ENCODE peak calls at places on chromosomes 6 and 20, in nine cellular contexts. One of them, this sample, is unnamed.

GRCh38 chr20:10453241-10453640 is 18.1 kb downstream of the SLX4IP start:
- DNase-seq in IMR-90: no peak
- DNase-seq in thoracic aorta: no peak
- DNase-seq in tibial nerve: no peak
- DNase-seq in spleen: peak; percentile 84
- DNase-seq in tibial artery: no peak
- DNase-seq in uterus: no peak
- DNase-seq in PC-9: no peak
- DNase-seq in heart right ventricle: no peak
- DNase-seq in this sample: no peak

GRCh38 chr6:45642331-45643126 is 264.8 kb upstream of the SUPT3H start:
- DNase-seq in IMR-90: no peak
- DNase-seq in thoracic aorta: no peak
- DNase-seq in tibial nerve: no peak
- DNase-seq in spleen: no peak
- DNase-seq in tibial artery: no peak
- DNase-seq in uterus: no peak
- DNase-seq in PC-9: no peak
- DNase-seq in heart right ventricle: no peak
- DNase-seq in this sample: no peak

GRCh38 chr20:17471606-17472187 is 59.5 kb downstream of the BFSP1 start:
- DNase-seq in IMR-90: no peak
- DNase-seq in thoracic aorta: no peak
- DNase-seq in tibial nerve: no peak
- DNase-seq in spleen: no peak
- DNase-seq in tibial artery: no peak
- DNase-seq in uterus: no peak
- DNase-seq in PC-9: no peak
- DNase-seq in heart right ventricle: no peak
- DNase-seq in this sample: no peak

GRCh38 chr6:3884007-3884745 is 35.0 kb downstream of the FAM50B start:
- DNase-seq in IMR-90: peak; percentile 83
- DNase-seq in thoracic aorta: no peak
- DNase-seq in tibial nerve: no peak
- DNase-seq in spleen: no peak
- DNase-seq in tibial artery: no peak
- DNase-seq in uterus: no peak
- DNase-seq in PC-9: peak; percentile 49
- DNase-seq in heart right ventricle: no peak
- DNase-seq in this sample: peak; percentile 41

GRCh38 chr20:36932476-36933426 is 18.8 kb downstream of the SAMHD1 start:
- DNase-seq in IMR-90: peak; percentile 59
- DNase-seq in thoracic aorta: no peak
- DNase-seq in tibial nerve: no peak
- DNase-seq in spleen: peak; percentile 19
- DNase-seq in tibial artery: no peak
- DNase-seq in uterus: no peak
- DNase-seq in PC-9: no peak
- DNase-seq in heart right ventricle: no peak
- DNase-seq in this sample: no peak

GRCh38 chr6:111600588-111601440 is 4.9 kb downstream of the TRAF3IP2 start:
- DNase-seq in IMR-90: no peak
- DNase-seq in thoracic aorta: no peak
- DNase-seq in tibial nerve: no peak
- DNase-seq in spleen: no peak
- DNase-seq in tibial artery: no peak
- DNase-seq in uterus: peak; percentile 64
- DNase-seq in PC-9: no peak
- DNase-seq in heart right ventricle: no peak
- DNase-seq in this sample: no peak

GRCh38 chr6:161272600-161273355 is 1.1 kb downstream of the AGPAT4 start:
- DNase-seq in IMR-90: peak; percentile 59
- DNase-seq in thoracic aorta: no peak
- DNase-seq in tibial nerve: peak; percentile 38
- DNase-seq in spleen: no peak
- DNase-seq in tibial artery: no peak
- DNase-seq in uterus: peak; percentile 34
- DNase-seq in PC-9: no peak
- DNase-seq in heart right ventricle: no peak
- DNase-seq in this sample: no peak

GRCh38 chr6:6235786-6236185 is 84.7 kb downstream of the F13A1 start:
- DNase-seq in IMR-90: no peak
- DNase-seq in thoracic aorta: no peak
- DNase-seq in tibial nerve: no peak
- DNase-seq in spleen: no peak
- DNase-seq in tibial artery: no peak
- DNase-seq in uterus: no peak
- DNase-seq in PC-9: no peak
- DNase-seq in heart right ventricle: no peak
- DNase-seq in this sample: no peak

GRCh38 chr6:108115598-108116058 is 41.1 kb upstream of the OSTM1 start:
- DNase-seq in IMR-90: peak; percentile 11
- DNase-seq in thoracic aorta: no peak
- DNase-seq in tibial nerve: no peak
- DNase-seq in spleen: peak; percentile 81
- DNase-seq in tibial artery: peak; percentile 26
- DNase-seq in uterus: no peak
- DNase-seq in PC-9: peak; percentile 56
- DNase-seq in heart right ventricle: peak; percentile 29
- DNase-seq in this sample: peak; percentile 65

GRCh38 chr20:62067547-62068260 is 2.0 kb upstream of the TAF4 start:
- DNase-seq in IMR-90: no peak
- DNase-seq in thoracic aorta: no peak
- DNase-seq in tibial nerve: no peak
- DNase-seq in spleen: peak; percentile 75
- DNase-seq in tibial artery: no peak
- DNase-seq in uterus: no peak
- DNase-seq in PC-9: no peak
- DNase-seq in heart right ventricle: no peak
- DNase-seq in this sample: no peak

GRCh38 chr6:88538130-88538706 is 372.1 kb upstream of the CNR1 start:
- DNase-seq in IMR-90: no peak
- DNase-seq in thoracic aorta: no peak
- DNase-seq in tibial nerve: no peak
- DNase-seq in spleen: no peak
- DNase-seq in tibial artery: no peak
- DNase-seq in uterus: no peak
- DNase-seq in PC-9: no peak
- DNase-seq in heart right ventricle: no peak
- DNase-seq in this sample: no peak

GRCh38 chr6:135008941-135009290 is 45.7 kb downstream of the HBS1L start:
- DNase-seq in IMR-90: no peak
- DNase-seq in thoracic aorta: no peak
- DNase-seq in tibial nerve: no peak
- DNase-seq in spleen: no peak
- DNase-seq in tibial artery: no peak
- DNase-seq in uterus: no peak
- DNase-seq in PC-9: no peak
- DNase-seq in heart right ventricle: no peak
- DNase-seq in this sample: no peak

GRCh38 chr20:23628402-23629016 is 9.2 kb downstream of the CST3 start:
- DNase-seq in IMR-90: no peak
- DNase-seq in thoracic aorta: no peak
- DNase-seq in tibial nerve: no peak
- DNase-seq in spleen: no peak
- DNase-seq in tibial artery: no peak
- DNase-seq in uterus: no peak
- DNase-seq in PC-9: no peak
- DNase-seq in heart right ventricle: no peak
- DNase-seq in this sample: no peak

GRCh38 chr6:154928325-154928922 is 66.7 kb upstream of the TIAM2 start:
- DNase-seq in IMR-90: peak; percentile 69
- DNase-seq in thoracic aorta: peak; percentile 29
- DNase-seq in tibial nerve: peak; percentile 78
- DNase-seq in spleen: no peak
- DNase-seq in tibial artery: peak; percentile 55
- DNase-seq in uterus: peak; percentile 40
- DNase-seq in PC-9: peak; percentile 47
- DNase-seq in heart right ventricle: no peak
- DNase-seq in this sample: peak; percentile 71

GRCh38 chr6:83198486-83199172 is 5.5 kb downstream of the RWDD2A start:
- DNase-seq in IMR-90: peak; percentile 69
- DNase-seq in thoracic aorta: no peak
- DNase-seq in tibial nerve: no peak
- DNase-seq in spleen: no peak
- DNase-seq in tibial artery: no peak
- DNase-seq in uterus: no peak
- DNase-seq in PC-9: no peak
- DNase-seq in heart right ventricle: no peak
- DNase-seq in this sample: no peak

GRCh38 chr6:170360476-170360875 is 53.9 kb downstream of the FAM120B start:
- DNase-seq in IMR-90: peak; percentile 25
- DNase-seq in thoracic aorta: no peak
- DNase-seq in tibial nerve: no peak
- DNase-seq in spleen: no peak
- DNase-seq in tibial artery: no peak
- DNase-seq in uterus: no peak
- DNase-seq in PC-9: no peak
- DNase-seq in heart right ventricle: no peak
- DNase-seq in this sample: no peak

GRCh38 chr20:25313608-25314007 is 65.7 kb downstream of the PYGB start:
- DNase-seq in IMR-90: no peak
- DNase-seq in thoracic aorta: no peak
- DNase-seq in tibial nerve: no peak
- DNase-seq in spleen: no peak
- DNase-seq in tibial artery: no peak
- DNase-seq in uterus: no peak
- DNase-seq in PC-9: no peak
- DNase-seq in heart right ventricle: no peak
- DNase-seq in this sample: no peak

GRCh38 chr6:133034509-133035206 is 206.5 kb upstream of the EYA4 start:
- DNase-seq in IMR-90: no peak
- DNase-seq in thoracic aorta: no peak
- DNase-seq in tibial nerve: no peak
- DNase-seq in spleen: no peak
- DNase-seq in tibial artery: no peak
- DNase-seq in uterus: no peak
- DNase-seq in PC-9: no peak
- DNase-seq in heart right ventricle: no peak
- DNase-seq in this sample: no peak

GRCh38 chr20:62603021-62603906 is 39.0 kb upstream of the SLCO4A1 start:
- DNase-seq in IMR-90: peak; percentile 47
- DNase-seq in thoracic aorta: no peak
- DNase-seq in tibial nerve: no peak
- DNase-seq in spleen: peak; percentile 94
- DNase-seq in tibial artery: peak; percentile 67
- DNase-seq in uterus: peak; percentile 64
- DNase-seq in PC-9: peak; percentile 74
- DNase-seq in heart right ventricle: peak; percentile 54
- DNase-seq in this sample: no peak

GRCh38 chr6:111602481-111603404 is 2.9 kb downstream of the TRAF3IP2 start:
- DNase-seq in IMR-90: peak; percentile 85
- DNase-seq in thoracic aorta: peak; percentile 47
- DNase-seq in tibial nerve: no peak
- DNase-seq in spleen: no peak
- DNase-seq in tibial artery: peak; percentile 73
- DNase-seq in uterus: peak; percentile 70
- DNase-seq in PC-9: no peak
- DNase-seq in heart right ventricle: peak; percentile 54
- DNase-seq in this sample: no peak

DNA sequence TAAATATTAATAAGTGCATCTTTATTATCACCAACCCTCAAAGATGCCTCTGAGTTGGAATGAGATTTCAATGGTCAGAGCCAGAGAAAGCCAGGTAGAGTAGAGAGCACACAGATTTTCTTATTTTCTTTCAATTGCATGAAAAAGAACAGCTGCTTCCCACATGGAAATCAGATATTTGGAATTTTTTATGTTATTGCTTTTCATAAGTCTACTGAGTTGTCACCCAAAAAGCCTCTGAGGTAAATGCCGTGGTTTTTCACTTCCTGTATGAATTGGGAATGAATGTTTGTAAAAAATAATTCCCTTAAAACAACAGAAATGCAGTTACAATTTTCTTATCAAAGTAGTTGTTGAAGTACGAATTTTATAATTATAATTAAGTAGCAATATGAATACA is 563.1 kb downstream of the RFPL4B start:
- DNase-seq in IMR-90: peak; percentile 60
- DNase-seq in thoracic aorta: no peak
- DNase-seq in tibial nerve: no peak
- DNase-seq in spleen: no peak
- DNase-seq in tibial artery: no peak
- DNase-seq in uterus: no peak
- DNase-seq in PC-9: no peak
- DNase-seq in heart right ventricle: no peak
- DNase-seq in this sample: no peak
- H3K4me1 ChIP-seq in IMR-90: peaks cover 6% of the 10 kb centered on the region
- H3K4me1 ChIP-seq in thoracic aorta: peaks cover 5% of the 10 kb centered on the region
- H3K4me1 ChIP-seq in tibial nerve: peaks cover 37% of the 10 kb centered on the region
- H3K4me1 ChIP-seq in spleen: no peaks in the 10 kb centered on the region
- H3K4me1 ChIP-seq in tibial artery: peaks cover 36% of the 10 kb centered on the region
- H3K4me1 ChIP-seq in uterus: no peaks in the 10 kb centered on the region
- H3K4me1 ChIP-seq in PC-9: peaks cover 9% of the 10 kb centered on the region
- H3K4me1 ChIP-seq in heart right ventricle: peaks cover 12% of the 10 kb centered on the region
- H3K4me1 ChIP-seq in this sample: no peaks in the 10 kb centered on the region

DNA sequence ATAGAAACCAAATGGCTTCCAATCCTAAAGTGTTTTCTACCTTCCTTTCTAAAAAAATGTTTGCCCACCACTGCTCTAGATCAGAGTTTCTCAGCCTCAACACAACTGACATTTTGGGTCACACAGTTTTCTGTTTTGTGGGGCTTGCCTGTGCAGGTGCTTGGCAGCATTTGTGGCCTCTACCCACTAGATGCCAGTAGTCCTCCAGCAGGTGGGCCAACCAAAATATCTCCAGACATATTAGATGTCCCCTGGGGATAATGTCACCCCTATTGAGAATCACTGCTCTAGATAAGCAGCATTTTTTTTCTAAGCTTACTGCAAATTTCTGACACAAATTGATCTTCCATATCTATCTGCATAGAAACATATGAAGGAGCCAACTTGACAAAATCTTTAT is 26.3 kb upstream of the EPM2A start:
- DNase-seq in IMR-90: no peak
- DNase-seq in thoracic aorta: no peak
- DNase-seq in tibial nerve: no peak
- DNase-seq in spleen: no peak
- DNase-seq in tibial artery: no peak
- DNase-seq in uterus: no peak
- DNase-seq in PC-9: no peak
- DNase-seq in heart right ventricle: no peak
- DNase-seq in this sample: no peak
- TF ChIP-seq CTCF in IMR-90: no peak
- TF ChIP-seq CTCF in thoracic aorta: no peak
- TF ChIP-seq CTCF in tibial nerve: no peak
- TF ChIP-seq CTCF in spleen: no peak
- TF ChIP-seq CTCF in tibial artery: no peak
- TF ChIP-seq CTCF in uterus: no peak
- TF ChIP-seq CTCF in PC-9: no peak
- TF ChIP-seq CTCF in heart right ventricle: peak; percentile 24
- TF ChIP-seq CTCF in this sample: no peak

GRCh38 chr6:151284431-151285060 is 44.8 kb downstream of the AKAP12 start:
- DNase-seq in IMR-90: no peak
- DNase-seq in thoracic aorta: no peak
- DNase-seq in tibial nerve: no peak
- DNase-seq in spleen: no peak
- DNase-seq in tibial artery: no peak
- DNase-seq in uterus: no peak
- DNase-seq in PC-9: no peak
- DNase-seq in heart right ventricle: no peak
- DNase-seq in this sample: no peak
- H3K4me3 ChIP-seq in IMR-90: no peak overlapping the region
- H3K4me3 ChIP-seq in thoracic aorta: no peak overlapping the region
- H3K4me3 ChIP-seq in tibial nerve: no peak overlapping the region
- H3K4me3 ChIP-seq in spleen: no peak overlapping the region
- H3K4me3 ChIP-seq in tibial artery: no peak overlapping the region
- H3K4me3 ChIP-seq in uterus: no peak overlapping the region
- H3K4me3 ChIP-seq in PC-9: no peak overlapping the region
- H3K4me3 ChIP-seq in heart right ventricle: no peak overlapping the region
- H3K4me3 ChIP-seq in this sample: no peak overlapping the region

GRCh38 chr6:159729598-159729997 is 2.3 kb downstream of the WTAP start:
- DNase-seq in IMR-90: peak; percentile 30
- DNase-seq in thoracic aorta: no peak
- DNase-seq in tibial nerve: no peak
- DNase-seq in spleen: no peak
- DNase-seq in tibial artery: no peak
- DNase-seq in uterus: no peak
- DNase-seq in PC-9: no peak
- DNase-seq in heart right ventricle: no peak
- DNase-seq in this sample: no peak
- H3K4me1 ChIP-seq in IMR-90: peaks cover 3% of the 10 kb centered on the region
- H3K4me1 ChIP-seq in thoracic aorta: peaks cover 47% of the 10 kb centered on the region
- H3K4me1 ChIP-seq in tibial nerve: peaks cover 70% of the 10 kb centered on the region
- H3K4me1 ChIP-seq in spleen: peaks cover 84% of the 10 kb centered on the region
- H3K4me1 ChIP-seq in tibial artery: peaks cover 67% of the 10 kb centered on the region
- H3K4me1 ChIP-seq in uterus: peaks cover 23% of the 10 kb centered on the region
- H3K4me1 ChIP-seq in PC-9: peaks cover 17% of the 10 kb centered on the region
- H3K4me1 ChIP-seq in heart right ventricle: peaks cover 73% of the 10 kb centered on the region
- H3K4me1 ChIP-seq in this sample: peaks cover 3% of the 10 kb centered on the region